ENCODE peak calls at places on chromosomes 4 and X, in four cellular contexts. One of them, this sample, is unnamed.

GRCh38 chrX:115364625-115365024 is 75.1 kb downstream of the LUZP4 start:
- DNase-seq in head of caudate nucleus: no peak
- DNase-seq in fibroblast of pulmonary artery: no peak
- DNase-seq in GM19239: no peak
- DNase-seq in this sample: no peak

GRCh38 chrX:24014388-24015018 is 12.5 kb downstream of the KLHL15 start:
- DNase-seq in head of caudate nucleus: no peak
- DNase-seq in fibroblast of pulmonary artery: no peak
- DNase-seq in GM19239: no peak
- DNase-seq in this sample: peak; percentile 15

GRCh38 chr4:140743194-140743931 is 12.8 kb downstream of the TBC1D9 start:
- DNase-seq in head of caudate nucleus: no peak
- DNase-seq in fibroblast of pulmonary artery: peak; percentile 29
- DNase-seq in GM19239: no peak
- DNase-seq in this sample: no peak

GRCh38 chr4:15012017-15012788 is 9.9 kb downstream of the CPEB2 start:
- DNase-seq in head of caudate nucleus: no peak
- DNase-seq in fibroblast of pulmonary artery: no peak
- DNase-seq in GM19239: no peak
- DNase-seq in this sample: no peak

GRCh38 chrX:101803451-101803850 is 128.4 kb downstream of the ZMAT1 start:
- DNase-seq in head of caudate nucleus: no peak
- DNase-seq in fibroblast of pulmonary artery: peak; percentile 22
- DNase-seq in GM19239: no peak
- DNase-seq in this sample: no peak

GRCh38 chrX:115531818-115532403 is 29.1 kb upstream of the PLS3 start:
- DNase-seq in head of caudate nucleus: no peak
- DNase-seq in fibroblast of pulmonary artery: peak; percentile 60
- DNase-seq in GM19239: no peak
- DNase-seq in this sample: no peak

GRCh38 chr4:2277956-2278355 is 16.0 kb upstream of the MXD4 start:
- DNase-seq in head of caudate nucleus: no peak
- DNase-seq in fibroblast of pulmonary artery: no peak
- DNase-seq in GM19239: no peak
- DNase-seq in this sample: no peak

GRCh38 chr4:1683371-1683902 is 676 bp downstream of the FAM53A start:
- DNase-seq in head of caudate nucleus: peak; percentile 28
- DNase-seq in fibroblast of pulmonary artery: peak; percentile 83
- DNase-seq in GM19239: no peak
- DNase-seq in this sample: no peak

GRCh38 chr4:21543514-21543913 is 405.1 kb downstream of the KCNIP4 start:
- DNase-seq in head of caudate nucleus: no peak
- DNase-seq in fibroblast of pulmonary artery: no peak
- DNase-seq in GM19239: no peak
- DNase-seq in this sample: no peak

GRCh38 chr4:101282076-101282844 is 65.1 kb downstream of the PPP3CA start:
- DNase-seq in head of caudate nucleus: no peak
- DNase-seq in fibroblast of pulmonary artery: no peak
- DNase-seq in GM19239: no peak
- DNase-seq in this sample: no peak

GRCh38 chr4:52910115-52910514 is 48.0 kb downstream of the RASL11B start:
- DNase-seq in head of caudate nucleus: no peak
- DNase-seq in fibroblast of pulmonary artery: no peak
- DNase-seq in GM19239: no peak
- DNase-seq in this sample: no peak

GRCh38 chr4:164350086-164350485 is 403.8 kb upstream of the SMIM31 start:
- DNase-seq in head of caudate nucleus: no peak
- DNase-seq in fibroblast of pulmonary artery: no peak
- DNase-seq in GM19239: no peak
- DNase-seq in this sample: no peak

This sample was measured in substantia nigra.